ENCODE peak calls at places on chromosomes 6 and 20, in five cellular contexts. Q is endodermal cell; H is heart left ventricle; O is body of pancreas; N is CD8-positive, alpha-beta T cell. Y is an unnamed sample.

GRCh38 chr20:35215066-35215956 is 11.2 kb upstream of the MMP24 start:
- DNase-seq in Q (no peak), H (no peak), O (no peak), N (no peak), Y (peak; percentile 76)

GRCh38 chr20:51382986-51383821 is 159.3 kb downstream of the NFATC2 start:
- DNase-seq in Q (no peak), H (no peak), O (peak; percentile 76), N (no peak), Y (no peak)

GRCh38 chr20:59284470-59284869 is 15.9 kb upstream of the EDN3 start:
- DNase-seq in Q (no peak), H (no peak), O (no peak), N (no peak), Y (no peak)

GRCh38 chr6:90459225-90459758 is 127.6 kb downstream of the MAP3K7 start:
- DNase-seq in Q (no peak), H (no peak), O (no peak), N (no peak), Y (no peak)

GRCh38 chr6:105985098-105985815 is 100.9 kb upstream of the PRDM1 start:
- DNase-seq in Q (no peak), H (no peak), O (no peak), N (no peak), Y (peak; percentile 36)

GRCh38 chr20:59006167-59006863 is 739 bp downstream of the CTSZ start:
- DNase-seq in Q (peak; percentile 47), H (no peak), O (no peak), N (no peak), Y (peak; percentile 9)

GRCh38 chr20:3670945-3671344 is 7.7 kb upstream of the GFRA4 start:
- DNase-seq in Q (no peak), H (no peak), O (no peak), N (no peak), Y (no peak)

GRCh38 chr6:43255408-43256054 is 12.2 kb downstream of the TTBK1 start:
- DNase-seq in Q (peak; percentile 35), H (no peak), O (no peak), N (no peak), Y (no peak)

GRCh38 chr6:63272397-63272796 is 47.4 kb downstream of the LGSN start:
- DNase-seq in Q (no peak), H (no peak), O (no peak), N (no peak), Y (peak; percentile 27)

GRCh38 chr6:26175428-26176181 is 88.4 kb downstream of the HFE start:
- DNase-seq in Q (peak; percentile 80), H (no peak), O (no peak), N (peak; percentile 53), Y (peak; percentile 84)

GRCh38 chr6:138241381-138241780 is 23.1 kb upstream of the PBOV1 start:
- DNase-seq in Q (no peak), H (no peak), O (no peak), N (no peak), Y (no peak)
- TF ChIP-seq CTCF in Q (no peak), H (no peak), O (no peak), N (no peak), Y (no peak)

DNA sequence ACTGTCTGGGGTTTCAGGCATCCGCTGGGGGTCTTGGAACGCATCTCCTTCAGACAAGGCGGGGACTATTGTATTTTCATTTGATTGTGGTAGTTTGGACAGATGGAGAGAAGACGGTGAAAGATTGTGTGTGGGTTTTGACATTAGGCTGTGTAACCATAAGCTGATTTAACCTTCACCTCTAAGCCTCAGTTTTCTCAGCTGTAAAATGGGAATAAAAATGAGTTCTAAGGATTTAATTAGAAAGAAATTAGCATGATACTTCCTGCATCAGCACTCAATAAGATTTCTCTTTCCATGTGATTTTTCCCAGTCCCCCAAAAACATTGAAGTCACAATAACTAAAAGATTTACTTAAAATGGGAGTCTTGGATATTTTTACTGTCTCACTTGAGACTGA is 78.1 kb downstream of the CBFA2T2 start:
- DNase-seq in Q (no peak), H (no peak), O (no peak), N (no peak), Y (no peak)
- H3K4me3 ChIP-seq in Q (no peak overlapping the region), H (no peak overlapping the region), O (no peak overlapping the region), N (no peak overlapping the region), Y (no peak overlapping the region)

DNA sequence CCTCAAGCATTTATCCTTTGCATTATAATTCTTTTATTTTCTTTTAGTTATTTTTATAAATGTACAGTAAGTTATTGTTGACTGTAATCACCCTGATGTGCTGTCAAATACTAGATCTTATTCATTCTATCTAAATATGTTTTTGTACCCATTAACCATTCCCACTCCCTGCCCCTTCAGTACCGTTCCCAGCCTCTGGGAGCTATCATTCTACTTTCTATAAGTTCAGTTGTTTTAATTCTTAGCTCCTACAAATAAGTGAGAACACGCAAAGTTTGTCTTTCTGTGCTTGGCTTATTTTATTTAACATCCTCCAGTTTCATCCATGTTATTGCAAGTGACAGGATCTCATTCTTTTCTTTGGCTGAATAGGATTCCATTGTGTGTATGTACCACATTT is 12.5 kb upstream of the ERVFRD-1 start:
- DNase-seq in Q (no peak), H (no peak), O (no peak), N (no peak), Y (no peak)
- TF ChIP-seq CTCF in Q (peak; percentile 58), H (no peak), O (no peak), N (no peak), Y (peak; percentile 20)

GRCh38 chr20:19275038-19275629 is 62.7 kb downstream of the SLC24A3 start:
- DNase-seq in Q (no peak), H (no peak), O (no peak), N (no peak), Y (no peak)
- H3K4me3 ChIP-seq in Q (no peak overlapping the region), H (no peak overlapping the region), O (no peak overlapping the region), N (no peak overlapping the region), Y (no peak overlapping the region)

GRCh38 chr6:143374014-143374413 is 76.5 kb downstream of the ADAT2 start:
- DNase-seq in Q (no peak), H (no peak), O (no peak), N (no peak), Y (no peak)
- TF ChIP-seq CTCF in Q (no peak), H (no peak), O (no peak), N (no peak), Y (no peak)